ENCODE peak calls at places on chromosome 2, in eight cellular contexts. E is aorta; J is cardiac fibroblast; I is mammary epithelial cell; O is effector memory CD4-positive, alpha-beta T cell; C is transverse colon; D is endodermal cell; K is IMR-90. Y is an unnamed sample.

GRCh38 chr2:19762142-19762541 is 139.6 kb downstream of the TTC32 start:
- DNase-seq in D (no peak), I (no peak), O (no peak), K (peak; percentile 73), C (no peak), E (no peak), J (peak; percentile 65), Y (no peak)

GRCh38 chr2:232292395-232293154 is 86.0 kb upstream of the ALPP start:
- DNase-seq in C (peak; percentile 75), O (no peak), E (peak; percentile 77), J (peak; percentile 64), I (peak; percentile 45), K (peak; percentile 51), D (peak; percentile 95), Y (peak; percentile 3)

GRCh38 chr2:60552096-60552850 is 1.2 kb downstream of the BCL11A start:
- DNase-seq in J (no peak), E (no peak), C (no peak), O (no peak), D (peak; percentile 81), K (no peak), I (peak; percentile 44), Y (no peak)

GRCh38 chr2:30527411-30527810 is 80.4 kb downstream of the LCLAT1 start:
- DNase-seq in K (peak; percentile 70), I (no peak), J (no peak), E (no peak), O (no peak), C (no peak), D (no peak), Y (no peak)

GRCh38 chr2:157587576-157587975 is 41.1 kb downstream of the ACVR1C start:
- DNase-seq in E (no peak), D (no peak), J (no peak), I (no peak), O (no peak), K (no peak), C (no peak), Y (no peak)

GRCh38 chr2:85648619-85649018 is 19.4 kb downstream of the SFTPB start:
- DNase-seq in D (peak; percentile 66), I (no peak), E (no peak), O (no peak), K (peak; percentile 70), J (peak; percentile 73), C (no peak), Y (no peak)

GRCh38 chr2:21118302-21118920 is 5.4 kb upstream of the TDRD15 start:
- DNase-seq in O (no peak), D (peak; percentile 77), K (peak; percentile 14), J (peak; percentile 27), C (no peak), I (peak; percentile 11), E (no peak), Y (no peak)

GRCh38 chr2:169716229-169716886 is 17.3 kb upstream of the KLHL23 start:
- DNase-seq in K (peak; percentile 83), O (no peak), D (peak; percentile 51), C (peak; percentile 52), J (peak; percentile 57), I (no peak), E (no peak), Y (no peak)

GRCh38 chr2:219405451-219405850 is 12.7 kb upstream of the DES start:
- DNase-seq in J (peak; percentile 30), C (no peak), O (no peak), D (peak; percentile 85), I (no peak), E (no peak), K (no peak), Y (no peak)

GRCh38 chr2:67260348-67261277 is 136.5 kb upstream of the ETAA1 start:
- DNase-seq in I (peak; percentile 76), D (no peak), E (peak; percentile 89), J (peak; percentile 85), C (peak; percentile 56), K (peak; percentile 100), O (no peak), Y (peak; percentile 55)

GRCh38 chr2:11073791-11074190 is 81.5 kb upstream of the SLC66A3 start:
- DNase-seq in E (no peak), J (peak; percentile 45), I (no peak), C (no peak), K (peak; percentile 74), D (no peak), O (no peak), Y (no peak)

GRCh38 chr2:120867290-120868231 is 131.9 kb downstream of the GLI2 start:
- DNase-seq in E (peak; percentile 91), C (peak; percentile 57), D (peak; percentile 78), K (peak; percentile 77), O (no peak), J (peak; percentile 92), I (peak; percentile 55), Y (peak; percentile 37)

GRCh38 chr2:191679818-191680600 is 2.1 kb downstream of the NABP1 start:
- DNase-seq in O (no peak), C (no peak), J (peak; percentile 60), K (peak; percentile 93), I (peak; percentile 82), D (no peak), E (no peak), Y (no peak)

GRCh38 chr2:58604096-58604495 is 363.0 kb upstream of the FANCL start:
- DNase-seq in E (no peak), I (no peak), O (no peak), K (no peak), D (no peak), J (no peak), C (no peak), Y (no peak)

GRCh38 chr2:200765995-200766660 is 45.6 kb upstream of the BZW1 start:
- DNase-seq in J (no peak), E (no peak), O (no peak), D (no peak), I (peak; percentile 74), K (peak; percentile 34), C (no peak), Y (no peak)

DNA sequence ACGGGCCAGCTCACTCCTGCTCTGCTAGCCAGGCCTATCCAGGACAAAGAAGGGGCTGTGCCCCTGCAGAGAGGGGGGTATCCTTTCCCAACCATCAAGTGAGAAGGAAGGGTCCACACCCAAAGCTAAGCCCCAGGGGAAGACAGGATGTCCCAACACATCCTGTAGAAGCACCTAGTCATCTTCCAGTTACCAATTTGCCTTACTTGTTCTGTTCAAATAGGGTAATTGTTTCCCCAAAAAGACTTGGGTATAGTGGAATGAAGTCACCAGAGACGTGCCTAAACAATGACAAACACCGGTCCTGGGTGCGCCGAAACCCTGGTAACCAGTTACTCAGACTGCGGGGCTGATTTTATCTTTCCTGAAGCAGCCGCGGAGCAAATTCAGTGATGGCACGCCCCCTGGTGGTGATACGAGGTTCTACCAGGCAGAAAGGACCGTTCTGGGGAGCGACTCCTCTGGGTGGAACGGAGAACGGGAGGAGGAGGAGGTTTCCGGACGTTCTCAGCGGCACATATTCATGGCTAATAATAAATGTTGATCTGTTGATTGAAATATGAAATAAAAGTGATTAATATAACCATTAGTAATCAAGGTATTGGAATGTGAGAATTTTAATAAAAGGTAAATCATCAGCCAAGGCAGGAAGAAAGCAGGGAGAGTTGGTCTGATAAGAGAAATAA is 109.3 kb upstream of the STON1 start:
- DNase-seq in C (peak; percentile 91), D (peak; percentile 96), O (peak; percentile 86), J (peak; percentile 89), I (peak; percentile 97), E (peak; percentile 91), K (peak; percentile 88), Y (peak; percentile 24)
- H3K4me3 ChIP-seq in C (no peak overlapping the region), D (no peak overlapping the region), O (peak overlapping the region; percentile 14), J (no peak overlapping the region), I (no peak overlapping the region), E (no peak overlapping the region), K (no peak overlapping the region), Y (no peak overlapping the region)

DNA sequence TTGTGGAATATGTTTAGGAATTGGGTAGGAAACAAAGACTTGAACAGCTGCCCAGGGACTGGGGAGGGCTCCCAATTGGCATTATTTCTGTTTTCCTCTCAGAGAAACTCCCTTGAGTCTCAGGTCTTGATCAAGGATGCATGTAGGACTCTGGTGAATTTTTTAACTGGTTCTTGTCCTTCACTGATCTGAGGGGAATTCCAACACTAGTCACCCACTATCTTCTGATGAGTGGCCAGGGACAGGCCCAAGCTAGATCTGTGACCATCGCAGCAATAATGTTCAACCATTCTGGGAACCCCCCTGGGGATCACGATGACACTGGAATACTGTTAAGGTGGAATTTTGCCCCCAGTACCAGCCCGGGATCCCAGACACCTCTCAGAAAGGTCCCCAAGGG is 132.0 kb downstream of the SH3BP4 start:
- DNase-seq in C (no peak), I (peak; percentile 54), E (no peak), O (no peak), J (no peak), K (no peak), D (no peak), Y (no peak)
- H3K4me3 ChIP-seq in C (no peak overlapping the region), I (no peak overlapping the region), E (no peak overlapping the region), O (no peak overlapping the region), J (no peak overlapping the region), K (no peak overlapping the region), D (no peak overlapping the region), Y (no peak overlapping the region)

GRCh38 chr2:106343274-106343673 is 124.9 kb downstream of the RGPD3 start:
- DNase-seq in I (no peak), E (no peak), C (peak; percentile 36), O (no peak), D (no peak), K (no peak), J (no peak), Y (no peak)

GRCh38 chr2:106344302-106344701 is 123.9 kb downstream of the RGPD3 start:
- DNase-seq in E (no peak), K (no peak), I (no peak), O (no peak), D (no peak), J (no peak), C (no peak), Y (no peak)

GRCh38 chr2:106339608-106340007 is 128.6 kb downstream of the RGPD3 start:
- DNase-seq in E (no peak), K (no peak), J (no peak), D (no peak), I (no peak), O (no peak), C (no peak), Y (no peak)

GRCh38 chr2:106341666-106342065 is 126.5 kb downstream of the RGPD3 start:
- DNase-seq in J (no peak), C (no peak), I (no peak), E (no peak), K (no peak), O (no peak), D (peak; percentile 53), Y (no peak)

GRCh38 chr2:106342801-106343200 is 125.4 kb downstream of the RGPD3 start:
- DNase-seq in C (peak; percentile 66), I (no peak), D (no peak), E (no peak), J (no peak), K (no peak), O (no peak), Y (no peak)
- H3K4me3 ChIP-seq in C (no peak overlapping the region), I (no peak overlapping the region), D (no peak overlapping the region), E (no peak overlapping the region), J (no peak overlapping the region), K (no peak overlapping the region), O (no peak overlapping the region), Y (no peak overlapping the region)

DNA sequence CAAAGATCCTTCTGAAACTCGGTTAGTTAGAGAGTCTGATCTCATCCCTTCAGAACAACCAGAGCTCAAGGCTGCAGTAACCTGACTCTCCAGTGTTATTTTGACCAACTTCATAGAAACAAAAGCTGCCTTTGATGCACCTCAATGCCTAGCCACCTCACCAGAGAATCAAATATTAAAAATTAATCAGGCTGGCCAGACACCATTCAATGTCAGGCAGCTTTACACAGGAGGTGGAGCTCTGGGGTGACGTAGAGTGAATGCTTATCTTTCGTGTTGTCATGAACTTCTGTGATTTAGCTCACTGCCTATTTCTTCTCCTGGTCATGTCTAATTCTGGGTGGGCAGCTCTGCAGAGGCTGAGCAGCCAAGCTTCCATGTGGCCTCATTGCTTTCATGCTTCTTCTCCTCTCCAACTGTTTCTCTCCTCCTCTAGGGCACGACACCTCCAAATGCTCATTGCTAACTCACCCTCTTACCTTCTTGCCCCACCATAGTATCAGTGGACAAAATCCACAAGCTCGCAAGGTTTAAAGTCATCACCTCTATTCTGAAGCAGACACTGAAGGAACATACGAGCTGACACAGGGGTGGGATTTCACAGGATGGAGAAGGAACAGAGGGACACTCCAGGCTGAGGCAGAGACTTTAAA is 39.4 kb downstream of the AAK1 start:
- DNase-seq in D (no peak), O (no peak), J (peak; percentile 21), C (no peak), I (no peak), K (peak; percentile 33), E (no peak), Y (no peak)
- H3K4me3 ChIP-seq in D (no peak overlapping the region), O (no peak overlapping the region), J (no peak overlapping the region), C (no peak overlapping the region), I (no peak overlapping the region), K (no peak overlapping the region), E (no peak overlapping the region), Y (no peak overlapping the region)